ENCODE peak calls at places on chromosome 12, in nine cellular contexts. C, E, W, B, I, X, A, N and Z are unnamed samples.

GRCh38 chr12:130504110-130504835 is 166.6 kb downstream of the PIWIL1 start:
- DNase-seq in B (no peak), W (no peak), I (no peak), A (no peak), N (no peak), E (no peak), X (no peak), C (no peak), Z (no peak)

GRCh38 chr12:117361905-117362304 is 479 bp upstream of the NOS1 start:
- DNase-seq in B (no peak), X (no peak), C (no peak), W (no peak), N (no peak), A (no peak), E (no peak), I (no peak), Z (no peak)

GRCh38 chr12:42325326-42325775 is 543 bp downstream of the ZCRB1 start:
- DNase-seq in W (no peak), X (no peak), I (no peak), E (no peak), C (no peak), N (no peak), B (no peak), A (no peak), Z (no peak)

GRCh38 chr12:26668847-26669246 is 164.1 kb downstream of the ITPR2 start:
- DNase-seq in E (no peak), B (no peak), X (no peak), A (peak), C (no peak), I (no peak), N (no peak), W (no peak), Z (no peak)

GRCh38 chr12:123227581-123228258 is 5.2 kb downstream of the MPHOSPH9 start:
- DNase-seq in A (no peak), E (no peak), N (no peak), B (peak), I (no peak), X (no peak), W (no peak), C (no peak), Z (no peak)

GRCh38 chr12:85029456-85029855 is 6.6 kb downstream of the TSPAN19 start:
- DNase-seq in A (peak), B (peak), N (peak), E (peak), C (no peak), X (no peak), I (peak), W (peak), Z (no peak)

GRCh38 chr12:51972849-51973273 is 21.4 kb downstream of the ACVR1B start:
- DNase-seq in E (no peak), N (no peak), X (peak), W (no peak), C (no peak), I (peak), A (peak), B (no peak), Z (peak)

GRCh38 chr12:57191410-57191809 is 25.2 kb upstream of the NXPH4 start:
- DNase-seq in E (no peak), W (no peak), C (no peak), B (no peak), I (no peak), X (no peak), A (no peak), N (no peak), Z (no peak)

GRCh38 chr12:20798561-20798960 is 11.9 kb upstream of the SLCO1B3 start:
- DNase-seq in W (peak), E (no peak), N (peak), A (peak), X (no peak), C (no peak), I (peak), B (no peak), Z (no peak)

GRCh38 chr12:89373772-89374572 is 21.7 kb upstream of the DUSP6 start:
- DNase-seq in W (no peak), X (no peak), C (no peak), B (peak), N (no peak), E (no peak), A (peak), I (peak), Z (no peak)

GRCh38 chr12:115227137-115227615 is 543.2 kb upstream of the TBX3 start:
- DNase-seq in B (no peak), N (no peak), A (peak), X (no peak), E (no peak), I (peak), W (no peak), C (no peak), Z (no peak)

GRCh38 chr12:1559729-1560128 is 34.7 kb downstream of the FBXL14 start:
- DNase-seq in I (no peak), X (no peak), N (no peak), A (no peak), B (no peak), E (no peak), W (peak), C (no peak), Z (no peak)

GRCh38 chr12:119375170-119375569 is 40.6 kb downstream of the CCDC60 start:
- DNase-seq in W (no peak), A (no peak), E (no peak), B (no peak), I (no peak), N (no peak), X (no peak), C (no peak), Z (no peak)

GRCh38 chr12:104710940-104711725 is 247.0 kb downstream of the SLC41A2 start:
- DNase-seq in I (peak), E (no peak), B (no peak), A (peak), N (no peak), C (no peak), X (no peak), W (peak), Z (no peak)

GRCh38 chr12:13195848-13196301 is 651 bp upstream of the EMP1 start:
- DNase-seq in C (no peak), B (no peak), X (no peak), N (no peak), A (no peak), E (no peak), I (peak), W (no peak), Z (no peak)

GRCh38 chr12:89529738-89530137 is 3.9 kb upstream of the POC1B start:
- DNase-seq in W (peak), E (peak), X (no peak), B (no peak), N (peak), C (no peak), A (peak), I (peak), Z (peak)

GRCh38 chr12:121538699-121539061 is 42.1 kb downstream of the KDM2B start:
- DNase-seq in W (peak), C (no peak), X (no peak), E (peak), B (no peak), N (peak), A (no peak), I (peak), Z (no peak)

GRCh38 chr12:123532808-123533649 is 490 bp downstream of the RILPL1 start:
- DNase-seq in A (peak), I (peak), B (peak), E (peak), N (no peak), X (no peak), C (peak), W (no peak), Z (no peak)

GRCh38 chr12:109606261-109607028 is 32.9 kb downstream of the MVK start:
- DNase-seq in C (no peak), N (no peak), I (no peak), E (no peak), B (no peak), X (no peak), W (no peak), A (peak), Z (no peak)

GRCh38 chr12:12443482-12443881 is 86.6 kb downstream of the BORCS5 start:
- DNase-seq in N (no peak), I (no peak), C (peak), E (no peak), X (no peak), B (no peak), W (no peak), A (no peak), Z (no peak)

GRCh38 chr12:104002686-104003085 is 37.0 kb downstream of the TDG start:
- DNase-seq in N (no peak), W (no peak), E (no peak), X (no peak), A (peak), I (no peak), C (no peak), B (no peak), Z (no peak)

GRCh38 chr12:82805812-82806497 is 119.2 kb downstream of the TMTC2 start:
- DNase-seq in W (no peak), X (no peak), I (no peak), A (peak), E (no peak), B (peak), C (no peak), N (no peak), Z (no peak)

GRCh38 chr12:107560194-107560905 is 125.2 kb upstream of the PWP1 start:
- DNase-seq in B (peak), A (no peak), E (no peak), C (no peak), I (no peak), N (no peak), X (no peak), W (no peak), Z (no peak)

GRCh38 chr12:23421556-23421955 is 527.9 kb downstream of the SOX5 start:
- DNase-seq in X (no peak), A (no peak), W (no peak), B (no peak), E (no peak), N (no peak), C (no peak), I (no peak), Z (no peak)

GRCh38 chr12:47870175-47870781 is 34.5 kb downstream of the VDR start:
- DNase-seq in E (peak), X (no peak), W (no peak), B (peak), C (peak), I (peak), A (no peak), N (peak), Z (no peak)

GRCh38 chr12:99147150-99147549 is 500.4 kb upstream of the GARIN6 start:
- DNase-seq in X (no peak), E (no peak), W (no peak), B (no peak), I (no peak), C (no peak), A (no peak), N (no peak), Z (no peak)

GRCh38 chr12:95017482-95017881 is 14.0 kb upstream of the NDUFA12 start:
- DNase-seq in X (no peak), N (no peak), I (no peak), W (no peak), B (no peak), E (no peak), C (no peak), A (no peak), Z (no peak)

GRCh38 chr12:113359939-113360748 is 1.8 kb downstream of the PLBD2 start:
- DNase-seq in N (no peak), C (no peak), B (no peak), W (no peak), A (no peak), E (no peak), X (no peak), I (peak), Z (no peak)

GRCh38 chr12:109718390-109718789 is 4.8 kb downstream of the FAM222A start:
- DNase-seq in I (no peak), X (no peak), C (no peak), W (peak), E (peak), B (peak), A (no peak), N (no peak), Z (no peak)

GRCh38 chr12:99619389-99620158 is 28.0 kb upstream of the GARIN6 start:
- DNase-seq in E (peak), X (no peak), B (peak), N (peak), I (peak), W (peak), A (peak), C (no peak), Z (no peak)

GRCh38 chr12:24814379-24815086 is 134.4 kb downstream of the BCAT1 start:
- DNase-seq in W (no peak), I (no peak), B (no peak), A (no peak), N (peak), X (no peak), C (no peak), E (no peak), Z (peak)

GRCh38 chr12:122005252-122005651 is 16.4 kb upstream of the BCL7A start:
- DNase-seq in A (no peak), C (no peak), X (no peak), N (no peak), I (no peak), W (no peak), E (no peak), B (no peak), Z (no peak)

GRCh38 chr12:108232565-108232964 is 103.5 kb downstream of the WSCD2 start:
- DNase-seq in C (no peak), X (no peak), A (no peak), N (peak), E (no peak), W (peak), B (no peak), I (no peak), Z (no peak)

GRCh38 chr12:7395950-7396349 is 48.0 kb downstream of the CD163L1 start:
- DNase-seq in N (no peak), C (no peak), X (no peak), I (peak), W (no peak), B (no peak), A (peak), E (no peak), Z (no peak)

GRCh38 chr12:30110970-30111586 is 327.3 kb upstream of the TMTC1 start:
- DNase-seq in E (no peak), X (no peak), I (peak), W (no peak), N (no peak), B (peak), A (peak), C (no peak), Z (no peak)

GRCh38 chr12:113734503-113734902 is 231.6 kb downstream of the RBM19 start:
- DNase-seq in E (no peak), I (no peak), C (no peak), B (no peak), N (no peak), W (no peak), X (no peak), A (no peak), Z (no peak)

GRCh38 chr12:124684496-124684895 is 117.1 kb upstream of the NCOR2 start:
- DNase-seq in N (no peak), E (no peak), X (no peak), W (no peak), C (no peak), I (no peak), B (no peak), A (no peak), Z (no peak)

GRCh38 chr12:120466560-120467315 is 2.8 kb downstream of the SRSF9 start:
- DNase-seq in C (no peak), E (no peak), I (peak), W (peak), A (peak), B (no peak), N (peak), X (peak), Z (peak)

GRCh38 chr12:17680220-17680619 is 409.8 kb downstream of the RERGL start:
- DNase-seq in W (no peak), N (no peak), E (no peak), X (no peak), I (no peak), A (no peak), C (no peak), B (no peak), Z (no peak)